ENCODE peak calls at places on chromosome 14, in five cellular contexts. G, R, I, C and P are unnamed samples.

GRCh38 chr14:70425349-70425748 is 8.5 kb upstream of the SYNJ2BP start:
- DNase-seq in G (no peak), I (no peak), R (no peak), C (no peak), P (no peak)

GRCh38 chr14:101500061-101500460 is 61.2 kb upstream of the DIO3 start:
- DNase-seq in G (no peak), I (no peak), C (no peak), R (no peak), P (peak; percentile 15)

GRCh38 chr14:102500190-102500661 is 9.3 kb downstream of the ANKRD9 start:
- DNase-seq in R (no peak), G (peak; percentile 83), I (peak; percentile 54), C (peak; percentile 95), P (no peak)

GRCh38 chr14:58901826-58902225 is 264.1 kb downstream of the DACT1 start:
- DNase-seq in G (no peak), C (no peak), I (no peak), R (no peak), P (no peak)

GRCh38 chr14:40216976-40217375 is 784.7 kb upstream of the FBXO33 start:
- DNase-seq in I (no peak), C (no peak), G (no peak), R (no peak), P (peak; percentile 65)

GRCh38 chr14:90019824-90020523 is 41.8 kb upstream of the KCNK13 start:
- DNase-seq in R (no peak), G (no peak), I (no peak), C (no peak), P (no peak)

GRCh38 chr14:100271247-100271939 is 32.4 kb downstream of the YY1 start:
- DNase-seq in G (no peak), R (no peak), C (peak; percentile 45), I (no peak), P (no peak)

GRCh38 chr14:76701981-76702380 is 59.3 kb upstream of the VASH1 start:
- DNase-seq in G (no peak), I (no peak), R (no peak), C (peak; percentile 23), P (no peak)

GRCh38 chr14:103908580-103908979 is 19.7 kb upstream of the TDRD9 start:
- DNase-seq in R (no peak), C (no peak), G (no peak), I (peak; percentile 19), P (peak; percentile 29)

GRCh38 chr14:26846388-26846787 is 248.6 kb upstream of the NOVA1 start:
- DNase-seq in I (no peak), G (no peak), C (peak; percentile 24), R (no peak), P (no peak)

GRCh38 chr14:26841920-26842741 is 244.3 kb upstream of the NOVA1 start:
- DNase-seq in G (no peak), C (peak; percentile 99), R (no peak), I (no peak), P (peak; percentile 60)

GRCh38 chr14:26841361-26841760 is 243.5 kb upstream of the NOVA1 start:
- DNase-seq in C (peak; percentile 31), R (no peak), G (no peak), I (no peak), P (no peak)

GRCh38 chr14:26849514-26849913 is 251.7 kb upstream of the NOVA1 start:
- DNase-seq in G (no peak), C (no peak), R (no peak), I (no peak), P (no peak)

DNA sequence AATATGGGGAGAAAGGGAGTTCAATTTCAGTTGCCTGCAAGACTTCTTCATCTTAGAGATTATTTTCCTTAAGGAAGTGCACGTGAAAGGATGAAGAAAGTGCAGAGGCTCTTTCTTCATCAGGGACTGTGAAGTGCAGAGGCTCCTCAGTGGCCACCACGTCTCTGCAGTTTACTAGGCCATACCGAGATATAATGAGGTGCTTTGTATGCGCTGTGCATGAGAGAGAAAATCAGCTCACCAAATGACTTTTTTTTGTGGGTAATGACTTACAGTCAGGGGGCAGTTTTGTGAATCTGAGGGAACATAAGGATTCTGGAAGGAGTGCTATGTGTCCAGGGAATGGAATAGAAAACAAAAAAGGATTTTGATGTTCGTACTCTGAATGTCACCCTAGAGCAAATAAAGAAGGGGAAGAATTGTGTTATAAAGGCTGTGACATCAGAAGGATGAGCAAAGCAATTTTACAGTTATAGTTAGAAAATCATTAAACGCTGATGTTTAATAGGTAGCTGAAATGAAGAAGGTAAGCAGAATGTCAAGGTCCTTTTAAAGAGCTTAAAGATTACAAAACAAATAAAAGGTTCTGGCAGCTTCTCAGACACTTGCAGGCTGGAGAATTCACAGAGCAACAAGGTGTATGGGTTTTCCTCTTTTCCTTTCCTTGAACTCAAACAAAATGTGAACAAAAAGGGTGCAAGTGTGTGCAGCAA is 247.4 kb upstream of the NOVA1 start:
- DNase-seq in G (no peak), C (no peak), I (no peak), R (no peak), P (no peak)
- TF ChIP-seq CTCF in G (no peak), C (no peak), I (no peak), R (no peak), P (no peak)

GRCh38 chr14:21039585-21040369 is 2.4 kb upstream of the RNASE7 start:
- DNase-seq in I (no peak), C (peak; percentile 85), R (peak; percentile 53), G (no peak), P (no peak)
- TF ChIP-seq CTCF in I (no peak), C (peak; percentile 60), R (peak; percentile 18), G (peak; percentile 64), P (peak; percentile 75)

DNA sequence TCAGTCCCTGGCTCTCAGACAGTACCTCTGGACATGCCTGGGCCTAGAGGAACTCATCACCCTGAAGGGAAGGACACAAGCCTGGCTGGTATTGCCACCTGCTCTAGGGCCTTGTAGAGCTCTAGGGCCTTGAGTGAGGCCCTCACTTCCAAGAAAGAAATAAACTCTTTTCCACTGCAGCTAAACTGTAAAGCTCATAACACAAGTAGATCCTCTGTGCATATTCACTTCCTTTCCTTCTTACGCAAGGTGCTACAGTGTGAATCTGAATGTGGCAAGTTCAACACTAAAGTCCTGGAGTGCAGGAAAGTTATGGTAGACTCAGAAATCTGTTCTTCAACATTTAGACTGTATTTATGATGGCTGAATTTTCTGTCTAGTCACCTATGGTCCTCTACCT is 14.5 kb downstream of the RNASE3 start:
- DNase-seq in R (no peak), G (no peak), C (no peak), I (no peak), P (no peak)
- TF ChIP-seq CTCF in R (no peak), G (no peak), C (no peak), I (no peak), P (no peak)

DNA sequence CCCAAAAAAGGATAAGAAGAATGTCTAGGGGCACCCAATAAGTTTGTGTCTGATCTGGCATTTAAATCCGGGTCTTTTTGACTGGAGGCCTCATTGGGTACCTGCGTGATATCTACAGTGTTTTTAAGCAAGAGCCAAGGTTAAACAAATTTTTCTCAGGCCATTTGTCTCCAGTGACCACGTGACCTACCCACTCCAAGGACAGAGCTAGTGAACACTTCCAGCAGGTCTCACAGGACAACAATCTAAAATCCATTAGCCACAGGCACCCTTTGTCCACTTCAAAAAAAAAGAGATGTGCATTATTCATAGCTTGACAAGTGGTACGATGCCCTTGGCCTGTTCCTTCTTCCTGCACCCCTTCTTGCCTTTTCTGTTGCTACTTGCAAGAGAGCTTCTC is 109.6 kb upstream of the GSC start:
- DNase-seq in R (no peak), G (no peak), I (no peak), C (no peak), P (no peak)
- TF ChIP-seq CTCF in R (no peak), G (no peak), I (no peak), C (no peak), P (no peak)

DNA sequence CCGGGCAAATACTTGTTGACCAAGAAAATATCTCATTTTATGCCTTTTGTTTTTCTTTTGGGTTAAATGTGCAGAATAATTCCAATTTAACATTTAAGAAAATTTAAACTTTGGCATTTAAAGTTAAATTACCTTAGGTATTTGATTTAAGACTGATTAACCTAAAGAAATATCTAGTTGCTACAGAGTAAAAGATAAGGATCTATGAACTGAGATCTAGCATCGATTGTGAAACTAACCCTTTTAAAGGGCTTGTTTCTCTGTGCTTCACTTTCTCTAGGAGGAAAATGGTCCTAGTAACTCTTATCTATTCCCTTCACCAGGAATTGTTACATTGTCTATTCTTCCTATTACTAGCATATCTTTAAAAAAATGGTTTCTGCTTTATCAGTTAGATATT is 2.6 kb upstream of the TTC8 start:
- DNase-seq in I (no peak), R (no peak), G (no peak), C (no peak), P (no peak)
- TF ChIP-seq CTCF in I (no peak), R (no peak), G (no peak), C (no peak), P (no peak)

DNA sequence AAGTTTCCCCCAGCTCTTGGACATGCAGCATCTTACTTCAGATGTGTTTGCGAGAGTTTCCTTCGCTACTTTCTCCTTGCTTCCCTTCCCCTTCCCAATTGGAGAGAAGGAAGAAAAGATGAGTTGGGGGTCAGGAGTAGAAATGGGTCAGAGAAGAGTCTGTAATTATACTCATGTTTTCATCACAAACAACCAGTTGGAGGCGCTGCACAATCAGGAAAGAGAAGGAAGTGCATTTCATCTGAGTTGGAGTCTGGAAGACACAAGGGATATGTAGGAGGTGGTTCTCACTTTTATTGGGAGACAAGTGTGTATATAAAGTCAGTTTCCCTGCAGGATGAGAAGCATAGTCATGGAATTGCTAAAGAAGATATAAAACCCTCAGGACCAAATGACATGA is 31.3 kb upstream of the VSX2 start:
- DNase-seq in I (no peak), R (no peak), C (no peak), G (no peak), P (no peak)
- TF ChIP-seq CTCF in I (no peak), R (no peak), C (peak; percentile 14), G (no peak), P (no peak)